ENCODE peak calls at places on chromosomes 2 and 18, in four cellular contexts. B, Q, D and C are unnamed samples.

GRCh38 chr2:149562304-149562703 is 25.3 kb downstream of the MMADHC start:
- DNase-seq in B (no peak), Q (peak), D (no peak), C (no peak)

GRCh38 chr18:76380791-76381405 is 114.1 kb downstream of the ZNF516 start:
- DNase-seq in B (no peak), Q (no peak), D (no peak), C (no peak)

GRCh38 chr18:23380817-23381216 is 72.3 kb upstream of the RIOK3 start:
- DNase-seq in B (peak), Q (no peak), D (no peak), C (no peak)

GRCh38 chr2:169230204-169230603 is 132.1 kb downstream of the LRP2 start:
- DNase-seq in B (no peak), Q (no peak), D (no peak), C (no peak)

GRCh38 chr2:158325031-158325781 is 131.3 kb downstream of the CCDC148 start:
- DNase-seq in B (no peak), Q (no peak), D (peak), C (peak)

GRCh38 chr2:241859017-241859435 is 332 bp upstream of the PDCD1 start:
- DNase-seq in B (no peak), Q (no peak), D (no peak), C (no peak)

GRCh38 chr2:11998218-11998617 is 251.8 kb downstream of the LPIN1 start:
- DNase-seq in B (no peak), Q (peak), D (no peak), C (no peak)

GRCh38 chr2:174224665-174225288 is 23.6 kb downstream of the OLA1 start:
- DNase-seq in B (no peak), Q (no peak), D (no peak), C (no peak)

GRCh38 chr2:204825054-204825453 is 279.8 kb downstream of the PARD3B start:
- DNase-seq in B (no peak), Q (no peak), D (no peak), C (peak)

GRCh38 chr2:128325665-128326181 is 7.1 kb upstream of the HS6ST1 start:
- DNase-seq in B (no peak), Q (no peak), D (no peak), C (no peak)

GRCh38 chr18:3283253-3283863 is 21.4 kb downstream of the MYL12B start:
- DNase-seq in B (no peak), Q (no peak), D (no peak), C (no peak)

GRCh38 chr2:45649855-45650806 is 1.3 kb upstream of the PRKCE start:
- DNase-seq in B (peak), Q (peak), D (no peak), C (peak)

GRCh38 chr2:75466708-75467311 is 93.9 kb downstream of the EVA1A start:
- DNase-seq in B (peak), Q (no peak), D (no peak), C (no peak)

GRCh38 chr18:8559612-8560011 is 49.6 kb upstream of the RAB12 start:
- DNase-seq in B (no peak), Q (no peak), D (no peak), C (peak)

GRCh38 chr18:49849331-49850217 is 36.2 kb upstream of the ACAA2 start:
- DNase-seq in B (peak), Q (peak), D (peak), C (peak)

GRCh38 chr18:65751145-65752085 is 603 bp downstream of the CDH7 start:
- DNase-seq in B (no peak), Q (no peak), D (no peak), C (no peak)

GRCh38 chr2:137437386-137437785 is 526.9 kb upstream of the HNMT start:
- DNase-seq in B (no peak), Q (no peak), D (no peak), C (peak)

GRCh38 chr2:210567279-210567678 is 10.9 kb downstream of the CPS1 start:
- DNase-seq in B (no peak), Q (no peak), D (no peak), C (no peak)

GRCh38 chr2:27723372-27724144 is 48.0 kb upstream of the MRPL33 start:
- DNase-seq in B (peak), Q (peak), D (no peak), C (no peak)

GRCh38 chr2:189581354-189582139 is 961 bp upstream of the SLC40A1 start:
- DNase-seq in B (no peak), Q (no peak), D (no peak), C (no peak)

GRCh38 chr2:20551231-20551944 is 99.5 kb downstream of the HS1BP3 start:
- DNase-seq in B (no peak), Q (peak), D (no peak), C (no peak)

GRCh38 chr2:38176619-38177021 is 100.7 kb upstream of the CYP1B1 start:
- DNase-seq in B (no peak), Q (peak), D (peak), C (peak)

GRCh38 chr2:48693645-48694044 is 61.9 kb downstream of the LHCGR start:
- DNase-seq in B (no peak), Q (no peak), D (no peak), C (no peak)